ENCODE peak calls at places on chromosomes 5 and 9, in four cellular contexts. M, R, Z and U are unnamed samples. For H3K36me3, the result is how much of the 10 kb centered on the place peaks cover.

GRCh38 chr5:124235031-124235562 is 511.3 kb downstream of the ZNF608 start:
- DNase-seq in M (no peak), R (no peak), Z (no peak), U (no peak)

GRCh38 chr9:125904155-125904841 is 157.1 kb downstream of the PBX3 start:
- DNase-seq in M (no peak), R (no peak), Z (no peak), U (no peak)

GRCh38 chr9:70159630-70160029 is 99.1 kb upstream of the SMC5 start:
- DNase-seq in M (no peak), R (no peak), Z (no peak), U (no peak)

GRCh38 chr5:171495122-171495700 is 75.8 kb downstream of the FGF18 start:
- DNase-seq in M (no peak), R (no peak), Z (no peak), U (no peak)

GRCh38 chr9:95029251-95029650 is 288.3 kb downstream of the FANCC start:
- DNase-seq in M (no peak), R (no peak), Z (no peak), U (no peak)

GRCh38 chr5:43358338-43358737 is 45.1 kb upstream of the HMGCS1 start:
- DNase-seq in M (no peak), R (no peak), Z (no peak), U (no peak)

GRCh38 chr5:68369436-68370125 is 154.0 kb downstream of the PIK3R1 start:
- DNase-seq in M (no peak), R (no peak), Z (no peak), U (no peak)

GRCh38 chr5:58318468-58318867 is 141.4 kb downstream of the PLK2 start:
- DNase-seq in M (no peak), R (no peak), Z (no peak), U (no peak)

GRCh38 chr9:102832814-102833213 is 162.3 kb upstream of the CYLC2 start:
- DNase-seq in M (no peak), R (no peak), Z (no peak), U (no peak)

GRCh38 chr9:22307013-22307711 is 139.5 kb upstream of the DMRTA1 start:
- DNase-seq in M (peak), R (no peak), Z (no peak), U (no peak)

DNA sequence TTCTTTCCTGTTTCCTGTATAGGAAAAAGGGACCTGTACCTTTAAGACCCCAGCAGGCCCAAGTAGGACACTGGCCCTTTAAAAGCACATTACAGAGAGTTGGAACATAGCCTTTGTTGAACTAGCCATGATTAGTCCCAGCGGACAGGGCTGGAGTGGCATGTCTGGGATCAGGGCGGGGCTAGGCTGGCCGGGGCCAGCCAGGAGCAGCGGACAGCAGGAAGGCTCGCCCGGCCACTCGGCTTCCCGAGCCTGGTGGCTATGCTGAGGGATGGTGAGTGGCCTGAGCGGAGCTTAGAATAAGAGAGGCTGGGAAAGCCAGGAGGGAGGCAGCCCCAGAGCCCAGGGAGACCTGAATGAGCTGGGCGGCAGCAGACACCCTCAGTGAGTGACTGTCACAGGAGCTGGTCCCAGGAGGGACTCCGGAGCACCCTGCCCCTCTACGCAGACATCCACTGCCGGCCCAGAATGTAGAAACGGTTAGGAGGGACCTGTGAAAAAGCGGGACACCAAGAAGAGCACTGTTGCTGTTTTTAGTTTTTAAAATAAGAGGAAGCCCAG is 92.1 kb downstream of the DAB2IP start:
- DNase-seq in M (peak), R (peak), Z (peak), U (peak)
- TF ChIP-seq POLR2A in M (peak), R (peak), Z (peak), U (peak)

GRCh38 chr5:28523887-28524637 is 1485.7 kb upstream of the CDH9 start:
- DNase-seq in M (no peak), R (no peak), Z (no peak), U (no peak)

GRCh38 chr5:28517691-28518090 is 1479.3 kb upstream of the CDH9 start:
- DNase-seq in M (no peak), R (no peak), Z (no peak), U (no peak)

DNA sequence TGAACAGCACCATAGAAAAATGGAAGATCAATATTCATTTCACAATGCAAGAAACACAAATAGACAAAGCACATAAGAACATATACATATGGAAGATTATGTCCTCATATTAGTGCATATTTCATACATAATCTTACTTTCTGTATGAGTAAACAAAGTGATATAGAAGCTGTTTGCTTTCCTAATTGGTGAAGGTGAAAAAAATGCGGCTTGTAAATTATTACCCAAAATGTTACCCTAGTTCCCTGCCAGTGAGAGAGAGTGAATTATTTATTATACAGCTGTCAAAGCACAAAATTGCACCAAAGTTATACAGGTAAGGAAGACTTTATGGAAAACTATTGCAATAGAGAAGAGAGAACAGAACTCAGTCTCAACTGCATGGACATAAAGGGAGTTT is 1485.0 kb upstream of the CDH9 start:
- DNase-seq in M (no peak), R (no peak), Z (no peak), U (no peak)
- H3K27ac ChIP-seq in M (no peak), R (no peak), Z (no peak), U (peak)

GRCh38 chr5:153796527-153796926 is 242.2 kb downstream of the FAM114A2 start:
- DNase-seq in M (no peak), R (no peak), Z (no peak), U (no peak)

GRCh38 chr5:153798830-153799229 is 239.9 kb downstream of the FAM114A2 start:
- DNase-seq in M (no peak), R (no peak), Z (no peak), U (no peak)

GRCh38 chr5:153797484-153797883 is 241.2 kb downstream of the FAM114A2 start:
- DNase-seq in M (no peak), R (no peak), Z (no peak), U (no peak)

GRCh38 chr5:153802419-153802818 is 236.3 kb downstream of the FAM114A2 start:
- DNase-seq in M (no peak), R (no peak), Z (no peak), U (no peak)

GRCh38 chr5:153799466-153799865 is 239.2 kb downstream of the FAM114A2 start:
- DNase-seq in M (no peak), R (no peak), Z (no peak), U (no peak)
- H3K36me3 ChIP-seq in M (under half), R (under half), Z (under half), U (under half)

GRCh38 chr9:35732185-35733108 is at the start of the genes CREB3 and TLN1:
- DNase-seq in M (peak), R (peak), Z (peak), U (peak)
- TF ChIP-seq POLR2A in M (peak), R (peak), Z (peak), U (no peak)

GRCh38 chr5:79170661-79171060 is 59.1 kb downstream of the BHMT start:
- DNase-seq in M (no peak), R (no peak), Z (no peak), U (no peak)

GRCh38 chr5:79171846-79172245 is 60.2 kb downstream of the BHMT start:
- DNase-seq in M (no peak), R (no peak), Z (no peak), U (no peak)

GRCh38 chr5:79172269-79172668 is 60.7 kb downstream of the BHMT start:
- DNase-seq in M (peak), R (no peak), Z (no peak), U (no peak)

GRCh38 chr5:79168031-79168430 is 56.4 kb downstream of the BHMT start:
- DNase-seq in M (no peak), R (no peak), Z (no peak), U (no peak)

DNA sequence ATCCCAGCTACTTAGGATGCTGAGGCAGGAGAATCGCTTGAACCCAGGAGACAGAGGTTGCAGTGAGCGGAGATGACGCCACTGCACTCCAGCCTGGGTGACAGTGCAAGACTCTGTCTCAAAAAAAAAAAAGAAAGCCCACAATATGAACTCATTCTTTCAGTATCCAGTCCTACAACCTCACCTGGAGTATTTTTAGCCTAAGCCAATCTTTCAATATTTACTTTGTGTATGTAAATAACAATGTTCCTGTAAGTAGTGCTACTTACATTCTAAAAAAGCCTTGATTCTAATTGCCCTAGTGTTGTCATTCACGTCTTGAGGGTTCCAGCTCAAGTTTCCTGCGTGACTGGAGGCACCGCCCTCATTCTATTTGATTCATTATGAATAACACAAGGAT is 62.0 kb downstream of the BHMT start:
- DNase-seq in M (peak), R (no peak), Z (no peak), U (no peak)
- H3K27ac ChIP-seq in M (peak), R (no peak), Z (no peak), U (no peak)

DNA sequence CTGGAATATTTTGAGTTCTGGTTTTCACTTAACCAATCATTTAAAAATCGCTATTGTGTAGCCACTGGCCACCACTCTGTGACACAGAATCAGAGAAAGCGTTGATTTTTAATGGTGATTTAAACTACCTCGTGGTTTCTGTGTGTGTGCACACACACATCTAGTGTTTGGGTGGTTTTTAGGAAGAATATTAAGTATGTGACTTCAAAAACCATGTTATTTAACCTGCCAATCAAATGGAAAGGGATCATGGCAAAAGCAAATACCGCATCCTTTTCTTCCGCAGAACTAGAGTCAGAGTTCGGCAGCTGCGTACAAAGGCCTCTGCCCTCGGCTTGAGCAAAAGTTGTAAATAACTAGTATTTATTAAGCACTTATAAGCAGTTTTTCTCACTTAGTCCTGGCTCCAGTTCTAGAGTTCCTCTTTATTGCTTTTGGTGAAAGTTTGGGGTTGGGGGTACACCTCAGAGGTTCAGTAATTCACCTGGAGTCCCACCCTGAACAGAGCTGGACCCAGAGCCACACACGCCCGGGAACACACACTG is 40.6 kb downstream of the HABP4 start:
- DNase-seq in M (no peak), R (no peak), Z (no peak), U (no peak)
- H3K36me3 ChIP-seq in M (under half), R (under half), Z (under half), U (under half)